ENCODE peak calls at places on chromosomes 5 and 9, in four cellular contexts. A is HS-5; Y is DND-41; W is activated CD8-positive, alpha-beta memory T cell treated with anti-CD3 and anti-CD28 coated beads for 48 hours. B is an unnamed sample.

GRCh38 chr9:126781717-126782388 is 23.0 kb upstream of the ZBTB43 start:
- DNase-seq in W (peak), A (peak), Y (peak), B (peak)

GRCh38 chr9:10251490-10251889 is 361.3 kb downstream of the PTPRD start:
- DNase-seq in Y (no peak), W (no peak), A (peak), B (no peak)

GRCh38 chr9:112581469-112582176 is 95.0 kb downstream of the KIAA1958 start:
- DNase-seq in Y (no peak), W (no peak), A (no peak), B (no peak)

GRCh38 chr5:9009931-9010652 is 535.8 kb downstream of the SEMA5A start:
- DNase-seq in Y (no peak), W (no peak), A (no peak), B (no peak)

GRCh38 chr9:22454021-22454420 is 7.4 kb downstream of the DMRTA1 start:
- DNase-seq in W (no peak), A (no peak), Y (no peak), B (no peak)

GRCh38 chr9:129596541-129597328 is 24.2 kb downstream of the C9orf50 start:
- DNase-seq in A (no peak), W (no peak), Y (no peak), B (no peak)

GRCh38 chr5:359301-359897 is 37.9 kb downstream of the AHRR start:
- DNase-seq in Y (no peak), W (no peak), A (no peak), B (no peak)

GRCh38 chr5:77876862-77877502 is 100.8 kb upstream of the TBCA start:
- DNase-seq in Y (no peak), W (no peak), A (no peak), B (no peak)

GRCh38 chr5:90767710-90768109 is 209.1 kb downstream of the ADGRV1 start:
- DNase-seq in Y (no peak), W (no peak), A (no peak), B (no peak)

GRCh38 chr5:110769282-110769681 is 30.5 kb downstream of the SLC25A46 start:
- DNase-seq in W (no peak), Y (no peak), A (peak), B (no peak)

GRCh38 chr9:97811534-97812246 is 41.3 kb upstream of the FOXE1 start:
- DNase-seq in A (peak), Y (no peak), W (no peak), B (no peak)

GRCh38 chr9:120235081-120235480 is 344.9 kb downstream of the CDK5RAP2 start:
- DNase-seq in W (no peak), A (no peak), Y (no peak), B (no peak)

GRCh38 chr9:128383007-128383753 is 12.0 kb downstream of the URM1 start:
- DNase-seq in Y (no peak), A (no peak), W (no peak), B (no peak)

GRCh38 chr5:118791986-118792734 is 196.2 kb downstream of the DTWD2 start:
- DNase-seq in W (no peak), Y (peak), A (peak), B (no peak)

GRCh38 chr5:61450880-61451279 is 118.8 kb downstream of the ZSWIM6 start:
- DNase-seq in Y (no peak), W (no peak), A (peak), B (no peak)

GRCh38 chr5:149125386-149125891 is 15.9 kb upstream of the ABLIM3 start:
- DNase-seq in A (no peak), W (no peak), Y (no peak), B (no peak)

GRCh38 chr5:56625577-56625976 is 189.8 kb upstream of the MAP3K1 start:
- DNase-seq in A (peak), Y (no peak), W (no peak), B (no peak)

GRCh38 chr5:97224112-97224750 is 41.2 kb upstream of the RIOK2 start:
- DNase-seq in Y (no peak), W (no peak), A (peak), B (no peak)

GRCh38 chr9:121213136-121213806 is 11.6 kb upstream of the RAB14 start:
- DNase-seq in Y (peak), W (peak), A (peak), B (peak)

GRCh38 chr9:93089481-93089991 is 6.5 kb upstream of the CARD19 start:
- DNase-seq in W (no peak), Y (no peak), A (no peak), B (no peak)

GRCh38 chr5:178285399-178286225 is 53.0 kb upstream of the PHYKPL start:
- DNase-seq in A (no peak), W (no peak), Y (no peak), B (no peak)

GRCh38 chr5:171122372-171122771 is 186.7 kb upstream of the TLX3 start:
- DNase-seq in W (no peak), A (no peak), Y (peak), B (no peak)

GRCh38 chr9:133037775-133038174 is 7.0 kb downstream of the GTF3C5 start:
- DNase-seq in Y (no peak), A (no peak), W (no peak), B (no peak)

GRCh38 chr5:176596689-176597416 is 13.1 kb downstream of the GPRIN1 start:
- DNase-seq in A (no peak), Y (no peak), W (peak), B (peak)

GRCh38 chr9:21682981-21683380 is 119.5 kb upstream of the MTAP start:
- DNase-seq in Y (no peak), A (no peak), W (no peak), B (no peak)

GRCh38 chr5:111668713-111669112 is 88.3 kb downstream of the NREP start:
- DNase-seq in W (no peak), A (peak), Y (no peak), B (no peak)

GRCh38 chr5:145971108-145971507 is 34.7 kb downstream of the SH3RF2 start:
- DNase-seq in W (no peak), A (no peak), Y (no peak), B (no peak)

GRCh38 chr9:14185016-14185415 is 128.9 kb downstream of the NFIB start:
- DNase-seq in Y (no peak), A (no peak), W (no peak), B (no peak)

GRCh38 chr5:59729820-59730219 is 163.7 kb downstream of the PDE4D start:
- DNase-seq in W (no peak), Y (no peak), A (no peak), B (no peak)

GRCh38 chr9:96071245-96072124 is 196.0 kb downstream of the ERCC6L2 start:
- DNase-seq in Y (peak), A (no peak), W (no peak), B (no peak)

GRCh38 chr5:52560366-52560765 is 227.3 kb upstream of the ITGA1 start:
- DNase-seq in A (peak), Y (no peak), W (no peak), B (no peak)

B was measured in activated CD4-positive, alpha-beta T cell treated with anti-CD3 and anti-CD28 coated beads, Interleukin-2, amount 50 U/mL, for 4 hours.